ENCODE peak calls at places on chromosome 17, in four cellular contexts. U is fibroblast of lung, D is transverse colon, Y is dorsolateral prefrontal cortex. Q is an unnamed sample.

GRCh38 chr17:81332118-81332834 is 37.2 kb upstream of the SLC38A10 start:
- DNase-seq in U (no peak), D (no peak), Y (no peak), Q (no peak)

GRCh38 chr17:30543456-30543855 is 66.2 kb downstream of the GOSR1 start:
- DNase-seq in U (no peak), D (no peak), Y (no peak), Q (no peak)

GRCh38 chr17:57530026-57530425 is 215.1 kb downstream of the CCDC182 start:
- DNase-seq in U (no peak), D (no peak), Y (no peak), Q (no peak)

GRCh38 chr17:12230411-12230810 is 209.7 kb downstream of the MAP2K4 start:
- DNase-seq in U (no peak), D (no peak), Y (no peak), Q (no peak)

GRCh38 chr17:49390548-49391324 is 23.9 kb downstream of the PHB1 start:
- DNase-seq in U (no peak), D (peak), Y (peak), Q (no peak)

GRCh38 chr17:6569391-6570302 is 13.3 kb upstream of the PITPNM3 start:
- DNase-seq in U (no peak), D (no peak), Y (no peak), Q (peak)

GRCh38 chr17:3920940-3921852 is 4.9 kb upstream of the P2RX1 start:
- DNase-seq in U (no peak), D (no peak), Y (no peak), Q (no peak)

GRCh38 chr17:45299311-45299710 is 17.5 kb downstream of the MAP3K14 start:
- DNase-seq in U (peak), D (no peak), Y (no peak), Q (no peak)

GRCh38 chr17:68423251-68423650 is 34.0 kb downstream of the WIPI1 start:
- DNase-seq in U (no peak), D (no peak), Y (no peak), Q (no peak)

GRCh38 chr17:67980456-67980855 is 15.8 kb downstream of the C17orf58 start:
- DNase-seq in U (no peak), D (no peak), Y (no peak), Q (no peak)

GRCh38 chr17:45294506-45294905 is 22.3 kb downstream of the MAP3K14 start:
- DNase-seq in U (peak), D (no peak), Y (no peak), Q (no peak)

GRCh38 chr17:3594056-3594810 is 15.0 kb downstream of the TRPV1 start:
- DNase-seq in U (peak), D (no peak), Y (peak), Q (no peak)

GRCh38 chr17:56297142-56297541 is 143.9 kb downstream of the ANKFN1 start:
- DNase-seq in U (peak), D (no peak), Y (no peak), Q (peak)

GRCh38 chr17:9367186-9367585 is 208.4 kb downstream of the STX8 start:
- DNase-seq in U (no peak), D (no peak), Y (no peak), Q (no peak)
- H3K27ac ChIP-seq in U (no peak), D (no peak), Y (no peak), Q (no peak)

DNA sequence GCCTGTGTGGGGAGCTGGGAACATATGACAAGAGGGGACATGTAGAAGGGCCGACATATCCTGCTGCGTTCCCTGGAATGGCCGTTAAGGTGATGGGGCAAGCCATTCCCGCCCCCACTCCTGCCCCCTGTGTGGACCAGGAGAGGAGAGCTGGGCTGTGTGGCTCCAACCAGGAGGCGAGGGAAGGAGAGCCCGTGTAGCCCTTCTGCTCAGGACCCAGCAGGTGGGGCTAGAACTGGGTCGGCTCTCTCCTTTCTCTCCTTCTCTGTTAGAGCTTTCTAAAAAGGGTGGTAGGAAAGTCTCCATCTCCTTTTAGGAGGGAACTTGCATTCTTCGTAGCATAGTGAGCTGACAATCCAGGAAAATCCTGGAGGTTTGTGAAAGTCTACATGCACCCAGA is 12.8 kb downstream of the SPHK1 start:
- DNase-seq in U (no peak), D (no peak), Y (no peak), Q (no peak)
- H3K27ac ChIP-seq in U (no peak), D (no peak), Y (no peak), Q (no peak)

GRCh38 chr17:78642707-78643106 is 65.5 kb upstream of the DNAH17 start:
- DNase-seq in U (no peak), D (no peak), Y (no peak), Q (no peak)

GRCh38 chr17:78641666-78642065 is 64.5 kb upstream of the DNAH17 start:
- DNase-seq in U (no peak), D (no peak), Y (no peak), Q (no peak)

GRCh38 chr17:78644259-78644658 is 67.1 kb upstream of the DNAH17 start:
- DNase-seq in U (no peak), D (no peak), Y (no peak), Q (no peak)

GRCh38 chr17:78644971-78645370 is 67.8 kb upstream of the DNAH17 start:
- DNase-seq in U (no peak), D (no peak), Y (no peak), Q (no peak)

DNA sequence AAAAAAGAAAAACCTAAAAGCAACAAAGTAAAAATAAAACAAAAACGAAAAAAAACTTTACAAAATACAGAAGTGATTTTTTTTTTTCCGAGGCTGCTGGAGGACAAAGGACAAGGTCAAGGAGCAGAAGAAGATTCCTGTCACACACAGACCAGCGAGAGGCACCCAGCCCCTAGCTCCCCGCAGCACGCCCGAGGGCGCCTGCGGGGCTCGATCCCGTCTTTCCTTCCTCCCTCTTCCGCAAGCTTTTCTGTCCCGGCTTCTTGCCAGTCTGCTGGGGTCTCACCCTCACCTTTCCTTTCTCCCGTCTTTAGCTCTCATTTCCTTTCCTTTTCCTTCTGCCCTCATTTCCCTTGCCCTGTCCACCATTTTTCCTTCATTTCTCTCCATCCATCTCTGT is 66.1 kb upstream of the DNAH17 start:
- DNase-seq in U (no peak), D (no peak), Y (no peak), Q (no peak)
- H3K27ac ChIP-seq in U (no peak), D (no peak), Y (no peak), Q (no peak)

DNA sequence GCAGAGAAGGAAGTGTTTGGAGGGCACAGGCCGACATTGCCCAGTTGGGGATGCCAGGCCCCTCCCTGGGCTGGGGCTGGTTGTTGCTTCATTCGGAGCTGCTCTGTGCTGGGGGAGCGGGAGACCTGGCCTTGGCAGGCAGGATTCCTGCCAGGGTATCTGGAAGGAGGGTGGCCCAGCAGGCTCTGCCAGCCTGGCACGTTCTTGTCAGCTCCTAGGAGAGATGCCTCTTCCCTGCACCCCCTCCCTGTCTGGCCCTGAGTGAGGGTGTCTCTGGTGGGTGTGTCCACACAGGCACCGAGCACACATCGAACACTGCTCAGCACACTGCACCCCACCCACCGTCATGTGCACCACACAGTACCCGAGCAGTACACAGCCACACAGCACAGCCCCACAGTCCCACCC is 35.2 kb downstream of the ARHGAP23 start:
- DNase-seq in U (no peak), D (no peak), Y (peak), Q (no peak)
- H3K27ac ChIP-seq in U (peak), D (peak), Y (peak), Q (no peak)